ENCODE peak calls at places on chromosomes 6 and 20, in eight cellular contexts. Y is A673, V is fibroblast of mammary gland, W is GM12865, A is neuronal stem cell, X is psoas muscle, M is A549, H is thoracic aorta. Q is an unnamed sample.

GRCh38 chr20:38844963-38845362 is 39.5 kb downstream of the PPP1R16B start:
- DNase-seq in Y (no peak), V (no peak), W (no peak), A (no peak), X (no peak), M (no peak), H (no peak), Q (no peak)

GRCh38 chr6:137697267-137697938 is 169.7 kb upstream of the TNFAIP3 start:
- DNase-seq in Y (no peak), V (peak), W (peak), A (peak), X (no peak), M (no peak), H (no peak), Q (peak)

GRCh38 chr6:42224222-42225042 is 6.8 kb upstream of the MRPS10 start:
- DNase-seq in Y (no peak), V (peak), W (peak), A (no peak), X (no peak), M (peak), H (no peak), Q (peak)

GRCh38 chr6:28866342-28867077 is 57.3 kb downstream of the TRIM27 start:
- DNase-seq in Y (peak), V (peak), W (peak), A (peak), X (peak), M (no peak), H (no peak), Q (peak)

GRCh38 chr20:31516651-31517050 is 2.4 kb downstream of the HM13 start:
- DNase-seq in Y (no peak), V (no peak), W (peak), A (no peak), X (no peak), M (no peak), H (no peak), Q (no peak)

GRCh38 chr6:44831002-44831610 is 443.6 kb downstream of the CDC5L start:
- DNase-seq in Y (no peak), V (no peak), W (no peak), A (peak), X (no peak), M (no peak), H (no peak), Q (no peak)

GRCh38 chr20:58054744-58055373 is 173.6 kb downstream of the ANKRD60 start:
- DNase-seq in Y (no peak), V (no peak), W (no peak), A (peak), X (peak), M (no peak), H (no peak), Q (no peak)

GRCh38 chr20:25308671-25309394 is 60.9 kb downstream of the PYGB start:
- DNase-seq in Y (no peak), V (peak), W (no peak), A (no peak), X (no peak), M (no peak), H (no peak), Q (no peak)

GRCh38 chr6:159080217-159080976 is 35.6 kb upstream of the TAGAP start:
- DNase-seq in Y (no peak), V (no peak), W (peak), A (no peak), X (no peak), M (no peak), H (no peak), Q (no peak)

GRCh38 chr6:43901330-43902230 is 131.6 kb downstream of the VEGFA start:
- DNase-seq in Y (no peak), V (peak), W (no peak), A (no peak), X (no peak), M (no peak), H (no peak), Q (no peak)

GRCh38 chr6:74568851-74569250 is 637.0 kb downstream of the COL12A1 start:
- DNase-seq in Y (peak), V (no peak), W (no peak), A (no peak), X (no peak), M (no peak), H (no peak), Q (no peak)

GRCh38 chr20:50054626-50055511 is 58.1 kb downstream of the UBE2V1 start:
- DNase-seq in Y (no peak), V (peak), W (no peak), A (no peak), X (peak), M (no peak), H (no peak), Q (no peak)

GRCh38 chr20:34988176-34988540 is 32.5 kb downstream of the MYH7B start:
- DNase-seq in Y (no peak), V (peak), W (no peak), A (no peak), X (no peak), M (no peak), H (no peak), Q (no peak)

GRCh38 chr6:132067286-132067685 is 116.1 kb upstream of the CCN2 start:
- DNase-seq in Y (peak), V (peak), W (no peak), A (no peak), X (no peak), M (no peak), H (no peak), Q (no peak)

GRCh38 chr20:4829494-4830211 is 107.9 kb downstream of the PRND start:
- DNase-seq in Y (no peak), V (no peak), W (no peak), A (no peak), X (no peak), M (no peak), H (no peak), Q (no peak)

GRCh38 chr20:48689388-48689787 is 138.4 kb downstream of the PREX1 start:
- DNase-seq in Y (no peak), V (no peak), W (no peak), A (no peak), X (no peak), M (no peak), H (no peak), Q (no peak)

GRCh38 chr6:84762941-84763396 is 1.4 kb downstream of the TBX18 start:
- DNase-seq in Y (peak), V (no peak), W (no peak), A (no peak), X (peak), M (no peak), H (no peak), Q (no peak)

GRCh38 chr6:153208706-153209105 is 77.6 kb upstream of the RGS17 start:
- DNase-seq in Y (no peak), V (no peak), W (no peak), A (no peak), X (no peak), M (no peak), H (no peak), Q (no peak)

GRCh38 chr6:15969236-15969778 is 159.6 kb upstream of the MYLIP start:
- DNase-seq in Y (no peak), V (no peak), W (no peak), A (no peak), X (no peak), M (no peak), H (no peak), Q (peak)

GRCh38 chr6:106997392-106998257 is 23.1 kb upstream of the CD24 start:
- DNase-seq in Y (peak), V (peak), W (peak), A (peak), X (no peak), M (peak), H (no peak), Q (peak)

GRCh38 chr6:136510299-136510698 is 39.9 kb downstream of the MAP7 start:
- DNase-seq in Y (no peak), V (no peak), W (no peak), A (no peak), X (no peak), M (no peak), H (no peak), Q (no peak)

GRCh38 chr20:14337400-14338171 is at the start of gene FLRT3:
- DNase-seq in Y (peak), V (peak), W (peak), A (peak), X (peak), M (peak), H (peak), Q (peak)

GRCh38 chr6:26019261-26019845 is 56.8 kb downstream of the TRIM38 start:
- DNase-seq in Y (no peak), V (peak), W (no peak), A (no peak), X (no peak), M (no peak), H (no peak), Q (no peak)

GRCh38 chr20:2756056-2756611 is 44.3 kb downstream of the CPXM1 start:
- DNase-seq in Y (no peak), V (peak), W (peak), A (peak), X (no peak), M (no peak), H (no peak), Q (no peak)

GRCh38 chr6:118663993-118664985 is 12.9 kb upstream of the CEP85L start:
- DNase-seq in Y (no peak), V (no peak), W (no peak), A (no peak), X (no peak), M (no peak), H (no peak), Q (no peak)

GRCh38 chr20:24802286-24802820 is 146.7 kb upstream of the CST7 start:
- DNase-seq in Y (no peak), V (no peak), W (no peak), A (no peak), X (no peak), M (no peak), H (no peak), Q (no peak)

GRCh38 chr20:17608701-17609497 is 39.0 kb downstream of the DSTN start:
- DNase-seq in Y (no peak), V (no peak), W (no peak), A (no peak), X (no peak), M (no peak), H (no peak), Q (no peak)

GRCh38 chr6:108561742-108562502 is 1.2 kb downstream of the FOXO3 start:
- DNase-seq in Y (peak), V (peak), W (no peak), A (peak), X (peak), M (no peak), H (no peak), Q (peak)

GRCh38 chr6:140541288-140541687 is 1166.8 kb upstream of the CITED2 start:
- DNase-seq in Y (no peak), V (peak), W (peak), A (no peak), X (no peak), M (no peak), H (no peak), Q (no peak)

GRCh38 chr6:118722820-118723526 is 71.6 kb upstream of the CEP85L start:
- DNase-seq in Y (no peak), V (peak), W (no peak), A (no peak), X (no peak), M (no peak), H (no peak), Q (peak)

GRCh38 chr6:124659427-124659826 is 302.8 kb upstream of the RNF217 start:
- DNase-seq in Y (no peak), V (no peak), W (no peak), A (no peak), X (no peak), M (no peak), H (no peak), Q (peak)

GRCh38 chr6:23343610-23344306 is 774.4 kb downstream of the HDGFL1 start:
- DNase-seq in Y (no peak), V (no peak), W (no peak), A (no peak), X (no peak), M (no peak), H (no peak), Q (no peak)

GRCh38 chr6:167141667-167142432 is 15.9 kb downstream of the GPR31 start:
- DNase-seq in Y (peak), V (peak), W (peak), A (peak), X (no peak), M (peak), H (no peak), Q (peak)

DNA sequence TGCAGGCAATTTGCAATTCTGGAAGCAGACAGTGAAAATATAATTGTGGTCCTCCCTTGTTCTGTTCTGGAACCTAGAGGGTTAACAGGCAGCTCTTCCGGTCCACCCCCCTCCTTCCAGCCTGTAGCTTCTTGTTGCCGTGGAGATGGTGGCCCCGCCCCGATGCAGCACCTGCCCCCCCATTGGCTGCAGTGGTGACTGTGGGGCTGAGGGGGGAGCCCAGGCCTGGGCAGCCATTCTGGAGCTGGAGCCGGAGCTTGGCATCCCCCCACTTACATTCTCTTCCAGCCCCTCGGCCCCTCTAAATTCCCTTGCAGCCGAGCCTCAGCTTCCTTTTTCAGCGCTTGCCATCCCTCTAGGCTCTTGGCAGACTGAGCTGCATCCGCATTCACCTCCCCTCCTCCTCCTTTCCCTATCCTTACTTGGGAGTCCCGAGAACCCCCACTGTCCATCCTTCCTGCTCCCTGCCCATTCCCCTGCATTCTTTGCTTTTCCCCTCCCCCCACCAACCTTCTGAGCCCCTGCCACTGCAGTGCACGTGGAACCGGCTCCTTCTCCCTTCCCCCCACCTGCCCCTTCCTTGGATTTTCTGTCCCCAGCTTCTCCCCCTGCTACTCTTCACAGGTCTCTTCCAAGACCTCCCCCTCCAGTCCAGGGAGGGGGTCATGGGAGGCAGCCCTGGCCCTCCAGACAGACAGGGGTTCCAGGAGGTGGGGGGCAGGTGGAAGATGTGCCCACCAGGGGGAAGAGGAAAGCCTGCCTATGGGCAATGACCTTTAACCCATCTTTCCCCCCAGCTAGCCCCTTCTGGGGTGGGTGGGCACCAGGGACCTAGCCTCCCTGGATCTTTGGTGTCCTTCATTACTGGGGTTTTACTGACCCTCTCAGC is 11.4 kb downstream of the SYNGAP1 start:
- DNase-seq in Y (peak), V (peak), W (peak), A (peak), X (peak), M (peak), H (no peak), Q (no peak)
- H3K4me3 ChIP-seq in Y (peak), V (no peak), W (peak), A (peak), X (no peak), M (peak), H (peak), Q (no peak)

GRCh38 chr20:63178445-63178818 is 37.5 kb downstream of the YTHDF1 start:
- DNase-seq in Y (no peak), V (no peak), W (no peak), A (peak), X (no peak), M (no peak), H (no peak), Q (no peak)

GRCh38 chr20:63176448-63177133 is 39.3 kb downstream of the YTHDF1 start:
- DNase-seq in Y (no peak), V (no peak), W (no peak), A (peak), X (no peak), M (no peak), H (no peak), Q (no peak)

GRCh38 chr20:63178889-63179751 is 36.8 kb downstream of the YTHDF1 start:
- DNase-seq in Y (peak), V (no peak), W (peak), A (peak), X (peak), M (no peak), H (no peak), Q (no peak)

GRCh38 chr20:63177134-63177784 is 38.7 kb downstream of the YTHDF1 start:
- DNase-seq in Y (peak), V (no peak), W (peak), A (peak), X (no peak), M (no peak), H (no peak), Q (no peak)

GRCh38 chr20:63177785-63178444 is 38.0 kb downstream of the YTHDF1 start:
- DNase-seq in Y (peak), V (no peak), W (no peak), A (peak), X (no peak), M (no peak), H (no peak), Q (no peak)
- H3K4me3 ChIP-seq in Y (peak), V (no peak), W (no peak), A (peak), X (peak), M (peak), H (peak), Q (no peak)

GRCh38 chr6:11999245-11999644 is 12.9 kb upstream of the HIVEP1 start:
- DNase-seq in Y (no peak), V (no peak), W (no peak), A (no peak), X (no peak), M (no peak), H (no peak), Q (no peak)
- H3K4me3 ChIP-seq in Y (no peak), V (no peak), W (no peak), A (no peak), X (no peak), M (no peak), H (no peak), Q (no peak)

GRCh38 chr6:17115251-17116089 is 13.6 kb downstream of the STMND1 start:
- DNase-seq in Y (no peak), V (peak), W (no peak), A (no peak), X (no peak), M (peak), H (no peak), Q (peak)
- H3K4me3 ChIP-seq in Y (no peak), V (no peak), W (no peak), A (no peak), X (no peak), M (no peak), H (no peak), Q (no peak)

GRCh38 chr20:7936735-7937078 is 3.6 kb downstream of the HAO1 start:
- DNase-seq in Y (no peak), V (no peak), W (no peak), A (no peak), X (no peak), M (no peak), H (no peak), Q (no peak)
- H3K4me3 ChIP-seq in Y (no peak), V (no peak), W (no peak), A (no peak), X (no peak), M (no peak), H (no peak), Q (no peak)

Q was measured in bronchial epithelial cell.